ENCODE peak calls at places on chromosomes 7 and 10, in four cellular contexts. Y is left ventricle myocardium inferior, V is AG04450, F is mammary epithelial cell. S is an unnamed sample.

GRCh38 chr10:5524721-5525531 is at the start of gene CALML3:
- DNase-seq in Y (no peak), V (no peak), F (peak; percentile 88), S (no peak)

GRCh38 chr7:27784399-27785053 is 44.6 kb downstream of the TAX1BP1 start:
- DNase-seq in Y (no peak), V (no peak), F (peak; percentile 51), S (no peak)

GRCh38 chr10:132904169-132904813 is 38.1 kb downstream of the CFAP46 start:
- DNase-seq in Y (peak; percentile 14), V (no peak), F (peak; percentile 23), S (peak; percentile 43)

GRCh38 chr7:98771519-98772241 is 98.1 kb downstream of the TMEM130 start:
- DNase-seq in Y (peak; percentile 23), V (peak; percentile 65), F (no peak), S (no peak)

GRCh38 chr7:158013085-158013668 is 574.4 kb downstream of the PTPRN2 start:
- DNase-seq in Y (no peak), V (no peak), F (no peak), S (no peak)

GRCh38 chr7:95327356-95327755 is 3.0 kb upstream of the PON1 start:
- DNase-seq in Y (no peak), V (no peak), F (no peak), S (no peak)

GRCh38 chr7:94666879-94667587 is 11.1 kb upstream of the SGCE start:
- DNase-seq in Y (no peak), V (no peak), F (no peak), S (no peak)

GRCh38 chr10:77179015-77179695 is 458.5 kb downstream of the KCNMA1 start:
- DNase-seq in Y (no peak), V (peak; percentile 80), F (peak; percentile 77), S (peak; percentile 68)

GRCh38 chr10:101046332-101047238 is 15.2 kb upstream of the KAZALD1 start:
- DNase-seq in Y (no peak), V (no peak), F (no peak), S (no peak)

GRCh38 chr10:71835671-71836593 is 15.1 kb downstream of the PSAP start:
- DNase-seq in Y (peak; percentile 58), V (no peak), F (peak; percentile 30), S (peak; percentile 86)

GRCh38 chr10:107554351-107554750 is 389.8 kb upstream of the SORCS1 start:
- DNase-seq in Y (no peak), V (no peak), F (no peak), S (no peak)

GRCh38 chr10:15433850-15434537 is 62.9 kb upstream of the FAM171A1 start:
- DNase-seq in Y (no peak), V (peak; percentile 36), F (peak; percentile 25), S (no peak)

GRCh38 chr10:62183857-62184805 is 84.5 kb downstream of the RTKN2 start:
- DNase-seq in Y (no peak), V (no peak), F (peak; percentile 4), S (no peak)

GRCh38 chr10:24912214-24912613 is 40.2 kb downstream of the PRTFDC1 start:
- DNase-seq in Y (no peak), V (no peak), F (peak; percentile 46), S (no peak)

GRCh38 chr10:28001353-28001752 is 2.5 kb upstream of the ODAD2 start:
- DNase-seq in Y (no peak), V (no peak), F (no peak), S (no peak)
- H3K27me3 ChIP-seq in Y (peaks cover 47% of the 10 kb centered on the region), V (peaks cover 2% of the 10 kb centered on the region), F (peaks cover 9% of the 10 kb centered on the region), S (peaks cover 3% of the 10 kb centered on the region)

DNA sequence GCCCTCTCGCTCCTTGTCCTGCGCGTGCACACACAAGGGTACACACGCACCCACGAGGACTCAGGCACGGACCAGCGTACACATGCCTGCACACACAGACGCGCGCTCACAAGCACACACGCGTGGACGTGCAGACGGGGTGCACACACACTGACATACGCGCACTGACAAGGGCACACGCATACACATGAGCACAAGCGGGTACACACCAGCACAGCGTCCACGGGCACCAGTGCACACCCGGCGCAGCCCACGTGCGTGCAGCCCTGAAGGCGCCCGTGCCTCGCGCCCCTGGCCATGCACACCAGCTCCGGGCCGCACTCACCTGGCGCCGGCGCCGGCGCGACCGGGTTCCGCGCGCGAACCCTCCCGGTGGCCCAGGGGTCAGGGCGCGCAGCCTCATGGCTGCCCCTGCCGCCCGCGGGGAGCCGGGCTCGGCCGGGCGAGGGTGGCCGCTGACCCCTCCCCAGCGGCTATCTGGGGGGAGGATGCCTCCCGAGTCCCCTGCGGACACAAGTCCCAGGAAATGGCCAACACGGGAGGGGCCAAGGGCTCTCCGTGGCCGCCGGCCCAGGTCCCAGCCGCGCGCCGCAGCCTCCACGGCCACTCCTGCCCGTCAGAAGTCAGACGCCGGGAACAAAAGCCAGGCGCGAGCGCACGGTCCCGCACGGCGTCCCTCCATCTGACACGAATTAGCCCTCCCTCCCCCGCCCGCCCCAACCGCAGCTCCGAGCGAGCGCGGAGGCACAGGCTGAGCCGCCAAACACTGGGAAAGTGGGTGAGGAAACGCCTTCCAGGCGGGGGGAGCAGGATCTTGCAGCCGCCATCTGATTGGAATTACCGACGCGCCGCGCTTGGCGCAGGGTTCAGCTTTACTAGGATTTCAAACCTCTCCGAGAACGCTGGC is 45.0 kb downstream of the TNS3 start:
- DNase-seq in Y (peak; percentile 55), V (peak; percentile 37), F (no peak), S (peak; percentile 25)
- H3K4me3 ChIP-seq in Y (peak overlapping the region; percentile 71), V (peak overlapping the region; percentile 58), F (no peak overlapping the region), S (peak overlapping the region; percentile 25)

GRCh38 chr7:79666472-79666871 is 213.0 kb upstream of the MAGI2 start:
- DNase-seq in Y (no peak), V (no peak), F (no peak), S (no peak)
- H3K27me3 ChIP-seq in Y (no peaks in the 10 kb centered on the region), V (no peaks in the 10 kb centered on the region), F (no peaks in the 10 kb centered on the region), S (no peaks in the 10 kb centered on the region)

DNA sequence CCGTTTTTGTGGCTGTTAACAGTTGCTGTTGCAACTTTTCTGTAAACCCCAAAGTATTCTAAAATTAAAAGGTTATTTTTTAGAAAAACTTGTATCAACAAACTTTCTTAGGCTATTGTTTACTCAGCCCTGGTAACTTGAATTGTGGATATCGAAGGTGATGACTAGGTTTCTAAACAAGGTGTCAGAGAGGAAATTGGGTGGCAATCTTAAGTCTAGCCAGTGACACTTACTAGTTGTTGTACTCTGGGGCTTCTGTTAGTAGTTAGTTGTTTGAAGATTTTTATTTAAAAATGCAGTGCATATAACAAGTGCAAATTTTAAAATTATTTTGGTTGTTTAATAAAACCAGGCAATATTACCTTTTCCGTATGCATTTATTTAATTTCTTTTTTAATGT is 1.3 kb downstream of the KIF11 start:
- DNase-seq in Y (no peak), V (no peak), F (peak; percentile 9), S (no peak)
- H3K4me3 ChIP-seq in Y (no peak overlapping the region), V (peak overlapping the region; percentile 82), F (peak overlapping the region; percentile 62), S (no peak overlapping the region)

GRCh38 chr7:164882-165660 is 27.3 kb upstream of the FAM20C start:
- DNase-seq in Y (no peak), V (no peak), F (no peak), S (no peak)
- H3K27me3 ChIP-seq in Y (peaks cover 36% of the 10 kb centered on the region), V (peaks cover 35% of the 10 kb centered on the region), F (peaks cover 22% of the 10 kb centered on the region), S (no peaks in the 10 kb centered on the region)

DNA sequence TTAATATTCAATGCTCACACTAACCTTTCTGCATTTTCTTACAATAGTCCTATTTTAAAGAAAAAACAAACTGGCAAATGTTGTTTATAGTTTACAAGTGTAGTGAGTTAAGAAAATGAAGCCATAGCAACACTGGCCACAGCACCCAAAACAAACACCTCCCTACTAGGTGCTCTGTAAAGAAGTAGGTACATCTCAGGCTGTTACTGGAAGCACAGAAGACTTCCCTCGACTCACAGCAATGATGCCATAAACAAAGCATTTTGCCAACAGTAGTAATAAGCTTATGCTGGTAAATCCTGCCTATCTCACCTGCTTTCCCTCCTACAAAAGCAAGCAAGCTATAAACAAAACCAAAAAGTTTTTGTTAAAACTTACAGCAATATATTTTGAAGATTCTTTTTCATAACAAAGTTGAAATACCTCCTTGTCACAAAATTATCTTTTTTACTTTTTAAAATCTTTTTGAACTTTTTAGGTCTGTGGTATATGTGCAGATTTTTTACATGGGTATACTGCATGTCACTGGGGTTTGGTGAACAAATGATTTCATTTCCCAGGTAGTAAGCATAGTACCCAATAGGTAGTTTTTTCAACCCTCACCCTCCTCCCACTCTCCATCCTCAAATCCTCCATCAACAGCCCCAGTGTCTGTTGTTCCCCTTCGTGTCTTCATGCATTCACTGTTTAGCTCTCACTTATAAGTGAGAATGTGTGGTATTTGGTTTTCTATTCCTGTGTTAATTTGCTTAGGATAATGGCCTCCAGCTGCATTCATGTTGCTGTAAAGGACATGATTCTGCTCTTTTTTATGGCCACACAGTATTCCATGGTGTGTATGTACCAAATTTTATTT is 28.4 kb downstream of the COA1 start:
- DNase-seq in Y (no peak), V (no peak), F (no peak), S (no peak)
- H3K4me3 ChIP-seq in Y (no peak overlapping the region), V (no peak overlapping the region), F (no peak overlapping the region), S (no peak overlapping the region)